ENCODE peak calls at places on chromosomes 4 and X, in eight cellular contexts. Z is tibial nerve, L is GF-D8, V is NCI-H1694 treated with DMSO at 0.1 percent for 48 hours, P is NCI-H1092 treated with DMSO at 0.1 percent for 48 hours, D is tibial artery, F is renal cortical epithelial cell, H is T-helper 2 cell. U is an unnamed sample.

GRCh38 chrX:44267861-44268260 is 75.6 kb downstream of the EFHC2 start:
- DNase-seq in Z (no peak), L (no peak), V (no peak), P (no peak), D (no peak), F (no peak), H (no peak), U (no peak)

GRCh38 chr4:29711226-29711625 is 1008.9 kb upstream of the PCDH7 start:
- DNase-seq in Z (no peak), L (no peak), V (no peak), P (no peak), D (no peak), F (no peak), H (no peak), U (no peak)

GRCh38 chr4:77994194-77994721 is 62.9 kb upstream of the FRAS1 start:
- DNase-seq in Z (peak), L (no peak), V (no peak), P (no peak), D (no peak), F (peak), H (no peak), U (no peak)

GRCh38 chr4:6781561-6781960 is 966 bp upstream of the KIAA0232 start:
- DNase-seq in Z (no peak), L (no peak), V (no peak), P (no peak), D (no peak), F (no peak), H (no peak), U (no peak)

GRCh38 chr4:53541577-53542206 is 49.6 kb downstream of the LNX1 start:
- DNase-seq in Z (no peak), L (no peak), V (peak), P (no peak), D (no peak), F (peak), H (no peak), U (peak)

GRCh38 chr4:82652062-82652461 is 90.3 kb upstream of the TMEM150C start:
- DNase-seq in Z (no peak), L (peak), V (no peak), P (no peak), D (no peak), F (peak), H (no peak), U (no peak)

GRCh38 chr4:29710519-29710918 is 1009.6 kb upstream of the PCDH7 start:
- DNase-seq in Z (no peak), L (no peak), V (no peak), P (no peak), D (no peak), F (no peak), H (no peak), U (no peak)

GRCh38 chr4:174154455-174154854 is 129.0 kb downstream of the FBXO8 start:
- DNase-seq in Z (no peak), L (no peak), V (no peak), P (peak), D (no peak), F (peak), H (no peak), U (peak)

GRCh38 chr4:107147864-107148263 is 111.8 kb upstream of the DKK2 start:
- DNase-seq in Z (no peak), L (no peak), V (no peak), P (no peak), D (no peak), F (no peak), H (peak), U (no peak)